ENCODE peak calls at places on chromosomes 3 and 15, in seven cellular contexts. B is ovary, U is occipital lobe, Q is HuH-7, T is substantia nigra, Y is amygdala, K is bronchial epithelial cell. I is an unnamed sample.

GRCh38 chr15:66733976-66734375 is 31.9 kb downstream of the SMAD6 start:
- DNase-seq in B (peak), T (no peak), Q (no peak), Y (no peak), K (no peak), U (no peak), I (no peak)

GRCh38 chr15:90837052-90837621 is 31.3 kb upstream of the FURIN start:
- DNase-seq in T (no peak), K (no peak), Q (no peak), B (no peak), U (no peak), Y (no peak), I (peak)

GRCh38 chr15:39581501-39582285 is 814 bp downstream of the THBS1 start:
- DNase-seq in T (no peak), K (peak), U (no peak), Y (no peak), Q (peak), B (peak), I (no peak)

GRCh38 chr15:96324900-96325299 is 5.6 kb upstream of the NR2F2 start:
- DNase-seq in Q (no peak), K (no peak), B (no peak), U (no peak), T (no peak), Y (no peak), I (no peak)

GRCh38 chr3:170089862-170090600 is 52.2 kb downstream of the GPR160 start:
- DNase-seq in T (no peak), K (no peak), Y (no peak), U (no peak), Q (no peak), B (no peak), I (no peak)

GRCh38 chr3:13393427-13394360 is 26.4 kb downstream of the NUP210 start:
- DNase-seq in Y (no peak), K (no peak), T (no peak), U (no peak), B (no peak), Q (peak), I (no peak)

GRCh38 chr3:177746259-177747021 is 549.2 kb upstream of the TBL1XR1 start:
- DNase-seq in Y (no peak), T (no peak), B (no peak), U (no peak), K (peak), Q (no peak), I (no peak)

GRCh38 chr15:31758126-31758525 is 272.2 kb upstream of the CHRNA7 start:
- DNase-seq in Y (peak), U (peak), Q (no peak), K (peak), T (peak), B (peak), I (peak)

GRCh38 chr3:7682822-7683229 is 818.8 kb upstream of the LMCD1 start:
- DNase-seq in B (no peak), T (no peak), U (no peak), Q (no peak), K (peak), Y (no peak), I (no peak)

GRCh38 chr3:70882104-70882503 is 569.7 kb upstream of the MDFIC2 start:
- DNase-seq in T (no peak), U (no peak), Q (no peak), B (no peak), Y (no peak), K (peak), I (no peak)

GRCh38 chr3:170909129-170909903 is 879 bp upstream of the EIF5A2 start:
- DNase-seq in Y (no peak), T (no peak), K (peak), U (no peak), Q (peak), B (peak), I (no peak)

GRCh38 chr3:171457263-171458055 is 2.7 kb downstream of the TNIK start:
- DNase-seq in Y (no peak), B (no peak), U (no peak), K (no peak), T (no peak), Q (no peak), I (no peak)

GRCh38 chr3:30493912-30494311 is 112.5 kb upstream of the TGFBR2 start:
- DNase-seq in Q (no peak), U (no peak), K (peak), Y (no peak), T (no peak), B (no peak), I (no peak)

GRCh38 chr3:19183572-19183971 is 35.3 kb downstream of the KCNH8 start:
- DNase-seq in B (no peak), K (no peak), U (no peak), T (no peak), Q (no peak), Y (no peak), I (no peak)

GRCh38 chr3:191139771-191140170 is 59.3 kb upstream of the OSTN start:
- DNase-seq in B (no peak), Y (no peak), U (no peak), T (no peak), Q (no peak), K (no peak), I (no peak)

GRCh38 chr15:49082960-49083359 is 36.7 kb upstream of the SECISBP2L start:
- DNase-seq in B (no peak), U (no peak), Q (no peak), K (no peak), Y (no peak), T (no peak), I (no peak)

GRCh38 chr3:179829391-179829790 is 176.6 kb downstream of the USP13 start:
- DNase-seq in B (peak), Y (no peak), U (no peak), T (no peak), Q (no peak), K (no peak), I (no peak)

GRCh38 chr3:156174229-156174847 is 54.0 kb downstream of the KCNAB1 start:
- DNase-seq in Q (no peak), Y (no peak), U (no peak), K (peak), B (no peak), T (peak), I (no peak)

GRCh38 chr3:147388395-147389264 is 17.7 kb downstream of the ZIC4 start:
- DNase-seq in B (no peak), Q (no peak), U (no peak), Y (no peak), K (no peak), T (no peak), I (no peak)

GRCh38 chr3:116038968-116039950 is 406.0 kb downstream of the LSAMP start:
- DNase-seq in U (peak), B (no peak), T (no peak), Q (no peak), K (peak), Y (no peak), I (peak)

GRCh38 chr3:28840976-28841376 is 439.9 kb upstream of the RBMS3 start:
- DNase-seq in U (no peak), T (no peak), K (no peak), B (no peak), Q (no peak), Y (no peak), I (no peak)

GRCh38 chr3:127654374-127654773 is 18.4 kb upstream of the ABTB1 start:
- DNase-seq in Q (no peak), T (no peak), B (no peak), U (no peak), K (peak), Y (no peak), I (no peak)

GRCh38 chr15:63517614-63518013 is 13.2 kb downstream of the USP3 start:
- DNase-seq in T (no peak), Y (no peak), K (peak), B (no peak), Q (no peak), U (no peak), I (no peak)

GRCh38 chr3:157543491-157544035 is 40.3 kb upstream of the VEPH1 start:
- DNase-seq in B (no peak), Y (no peak), K (no peak), U (no peak), T (no peak), Q (no peak), I (no peak)

GRCh38 chr3:188468196-188468595 is 314.2 kb downstream of the LPP start:
- DNase-seq in T (no peak), Y (no peak), K (no peak), U (no peak), B (no peak), Q (no peak), I (no peak)

GRCh38 chr3:156948402-156949210 is 122.5 kb downstream of the LEKR1 start:
- DNase-seq in T (no peak), K (no peak), Q (no peak), B (no peak), U (no peak), Y (no peak), I (no peak)

GRCh38 chr3:45793482-45794176 is 2.7 kb downstream of the SLC6A20 start:
- DNase-seq in U (no peak), Q (no peak), Y (no peak), T (no peak), K (peak), B (no peak), I (no peak)

GRCh38 chr3:142888484-142889262 is at the start of gene PCOLCE2:
- DNase-seq in B (peak), Q (peak), K (no peak), U (no peak), Y (no peak), T (no peak), I (peak)

I was measured in K562.